ENCODE peak calls at places on chromosomes 11 and 22, in eight cellular contexts. F, Z, U, H, J, V, M and S are unnamed samples.

GRCh38 chr22:48937032-48937639 is 890.5 kb downstream of the BRD1 start:
- DNase-seq in F (no peak), Z (no peak), U (no peak), H (no peak), J (no peak), V (no peak), M (no peak), S (no peak)

GRCh38 chr11:110065189-110065588 is 28.0 kb upstream of the ZC3H12C start:
- DNase-seq in F (no peak), Z (no peak), U (no peak), H (no peak), J (no peak), V (no peak), M (no peak), S (no peak)

GRCh38 chr11:124475265-124475664 is 29.8 kb upstream of the OR8B8 start:
- DNase-seq in F (no peak), Z (no peak), U (no peak), H (no peak), J (no peak), V (no peak), M (no peak), S (no peak)

GRCh38 chr22:20771918-20772625 is 1.8 kb upstream of the SERPIND1 start:
- DNase-seq in F (no peak), Z (no peak), U (no peak), H (no peak), J (no peak), V (peak; percentile 44), M (no peak), S (no peak)

GRCh38 chr11:76206327-76207081 is at the start of gene WNT11:
- DNase-seq in F (peak; percentile 32), Z (no peak), U (no peak), H (no peak), J (peak; percentile 27), V (peak; percentile 73), M (peak; percentile 43), S (peak; percentile 72)

GRCh38 chr11:14967581-14968214 is 4.5 kb downstream of the CALCA start:
- DNase-seq in F (no peak), Z (no peak), U (no peak), H (no peak), J (no peak), V (peak; percentile 30), M (no peak), S (no peak)

GRCh38 chr11:12762696-12763324 is 88.6 kb downstream of the TEAD1 start:
- DNase-seq in F (no peak), Z (no peak), U (no peak), H (no peak), J (no peak), V (no peak), M (no peak), S (no peak)

GRCh38 chr22:20658433-20659222 is 115.3 kb upstream of the SERPIND1 start:
- DNase-seq in F (no peak), Z (no peak), U (no peak), H (no peak), J (no peak), V (no peak), M (no peak), S (no peak)

GRCh38 chr11:77094841-77095365 is 7.7 kb upstream of the OMP start:
- DNase-seq in F (no peak), Z (no peak), U (no peak), H (no peak), J (no peak), V (no peak), M (no peak), S (no peak)

GRCh38 chr11:68028802-68029475 is 1.5 kb upstream of the NDUFS8 start:
- DNase-seq in F (no peak), Z (no peak), U (no peak), H (no peak), J (no peak), V (no peak), M (no peak), S (no peak)